ENCODE peak calls at places on chromosomes 12 and 14, in six cellular contexts. Z is thyroid gland, T is AG10803, X is pancreas, K is astrocyte of the cerebellum, H is HCT116. Q is an unnamed sample.

GRCh38 chr12:10288989-10289388 is 18.7 kb upstream of the KLRD1 start:
- DNase-seq in H (no peak), K (no peak), Z (no peak), X (no peak), T (no peak), Q (no peak)

GRCh38 chr12:83040991-83041390 is 354.3 kb downstream of the TMTC2 start:
- DNase-seq in H (no peak), T (no peak), X (no peak), K (no peak), Z (no peak), Q (no peak)

GRCh38 chr12:110287986-110288385 is 6.9 kb downstream of the ATP2A2 start:
- DNase-seq in X (no peak), K (no peak), H (no peak), Z (no peak), T (no peak), Q (no peak)

GRCh38 chr12:50354908-50355307 is 41.5 kb downstream of the FAM186A start:
- DNase-seq in Z (no peak), T (no peak), K (no peak), H (no peak), X (no peak), Q (no peak)

GRCh38 chr14:28765169-28765906 is 1.2 kb upstream of the FOXG1 start:
- DNase-seq in K (no peak), X (no peak), Z (no peak), H (no peak), T (no peak), Q (no peak)

GRCh38 chr12:121388421-121388981 is 11.4 kb upstream of the RNF34 start:
- DNase-seq in X (no peak), H (no peak), K (no peak), T (peak), Z (no peak), Q (peak)

GRCh38 chr12:87304406-87304805 is 724.8 kb downstream of the C12orf50 start:
- DNase-seq in H (no peak), K (no peak), X (no peak), T (no peak), Z (no peak), Q (no peak)

GRCh38 chr14:80202888-80203562 is 8.3 kb downstream of the DIO2 start:
- DNase-seq in K (no peak), T (no peak), H (no peak), Z (no peak), X (no peak), Q (no peak)

GRCh38 chr12:48423200-48423599 is 49.2 kb upstream of the ANP32D start:
- DNase-seq in H (no peak), Z (no peak), X (no peak), T (no peak), K (no peak), Q (no peak)

GRCh38 chr12:121227294-121227693 is 17.4 kb downstream of the P2RX4 start:
- DNase-seq in H (no peak), X (peak), Z (peak), K (no peak), T (no peak), Q (no peak)

GRCh38 chr14:100076630-100077029 is 11.4 kb downstream of the EVL start:
- DNase-seq in H (no peak), Z (no peak), X (no peak), K (no peak), T (peak), Q (peak)

GRCh38 chr12:16670456-16671050 is 64.6 kb upstream of the LMO3 start:
- DNase-seq in Z (no peak), H (no peak), T (peak), K (peak), X (no peak), Q (no peak)

GRCh38 chr14:89024691-89025090 is 200.2 kb downstream of the TTC8 start:
- DNase-seq in X (no peak), T (no peak), H (no peak), K (no peak), Z (no peak), Q (no peak)

GRCh38 chr14:94517641-94518257 is 8.5 kb upstream of the SERPINA12 start:
- DNase-seq in T (no peak), K (peak), X (no peak), Z (no peak), H (no peak), Q (no peak)

GRCh38 chr12:43760396-43760795 is 1.6 kb downstream of the IRAK4 start:
- DNase-seq in H (no peak), X (peak), Z (no peak), T (no peak), K (no peak), Q (no peak)

GRCh38 chr14:64421166-64421565 is 33.0 kb downstream of the MTHFD1 start:
- DNase-seq in H (no peak), Z (no peak), X (no peak), T (peak), K (peak), Q (peak)

DNA sequence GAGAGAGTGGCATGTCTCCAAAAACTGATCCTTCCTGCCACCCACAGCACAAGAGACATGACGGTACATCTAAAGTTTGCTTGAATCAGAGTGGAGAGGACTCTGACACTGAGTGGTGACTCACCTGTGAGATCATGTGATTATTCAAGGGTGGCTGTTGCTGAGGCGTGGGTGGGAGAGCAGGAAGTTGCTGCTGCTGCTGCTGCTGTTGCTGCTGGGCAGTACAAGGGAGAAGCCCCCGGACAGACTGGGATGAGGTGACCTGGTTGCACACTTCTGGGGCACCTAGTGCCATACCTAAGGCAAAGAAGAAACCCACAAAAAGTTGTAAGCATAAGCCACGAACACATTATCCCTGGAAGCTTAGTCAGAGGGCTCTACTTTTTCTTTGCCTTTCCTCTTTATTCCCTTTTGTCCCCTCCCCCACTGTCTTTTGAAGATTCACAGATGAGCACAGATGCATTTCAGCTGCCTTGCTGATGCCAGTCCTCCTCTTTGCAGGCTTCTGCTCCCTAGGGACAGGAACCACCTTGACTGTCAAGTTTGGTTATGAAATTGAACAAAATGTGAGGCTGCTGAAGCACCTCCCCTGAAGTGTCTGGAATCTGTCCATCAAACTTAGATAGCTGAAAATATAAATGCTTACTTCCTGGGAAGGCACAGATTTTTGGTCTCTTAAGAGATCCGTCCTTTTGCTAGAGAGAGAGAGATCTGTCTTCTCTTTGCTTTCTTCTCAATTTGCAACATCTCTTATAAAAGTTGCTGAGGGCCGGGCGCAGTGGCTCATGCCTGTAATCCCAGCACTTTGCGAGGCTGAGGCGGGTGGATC is 29.5 kb upstream of the STAC3 start:
- DNase-seq in H (peak), Z (peak), K (peak), X (peak), T (peak), Q (peak)
- H3K4me3 ChIP-seq in H (peak), Z (no peak), K (no peak), X (no peak), T (no peak), Q (no peak)

GRCh38 chr12:131949431-131950181 is at the start of gene EP400:
- DNase-seq in T (peak), H (peak), Z (peak), X (peak), K (peak), Q (peak)
- TF ChIP-seq CTCF in T (no peak), H (peak), Z (peak), X (peak), K (peak), Q (peak)

DNA sequence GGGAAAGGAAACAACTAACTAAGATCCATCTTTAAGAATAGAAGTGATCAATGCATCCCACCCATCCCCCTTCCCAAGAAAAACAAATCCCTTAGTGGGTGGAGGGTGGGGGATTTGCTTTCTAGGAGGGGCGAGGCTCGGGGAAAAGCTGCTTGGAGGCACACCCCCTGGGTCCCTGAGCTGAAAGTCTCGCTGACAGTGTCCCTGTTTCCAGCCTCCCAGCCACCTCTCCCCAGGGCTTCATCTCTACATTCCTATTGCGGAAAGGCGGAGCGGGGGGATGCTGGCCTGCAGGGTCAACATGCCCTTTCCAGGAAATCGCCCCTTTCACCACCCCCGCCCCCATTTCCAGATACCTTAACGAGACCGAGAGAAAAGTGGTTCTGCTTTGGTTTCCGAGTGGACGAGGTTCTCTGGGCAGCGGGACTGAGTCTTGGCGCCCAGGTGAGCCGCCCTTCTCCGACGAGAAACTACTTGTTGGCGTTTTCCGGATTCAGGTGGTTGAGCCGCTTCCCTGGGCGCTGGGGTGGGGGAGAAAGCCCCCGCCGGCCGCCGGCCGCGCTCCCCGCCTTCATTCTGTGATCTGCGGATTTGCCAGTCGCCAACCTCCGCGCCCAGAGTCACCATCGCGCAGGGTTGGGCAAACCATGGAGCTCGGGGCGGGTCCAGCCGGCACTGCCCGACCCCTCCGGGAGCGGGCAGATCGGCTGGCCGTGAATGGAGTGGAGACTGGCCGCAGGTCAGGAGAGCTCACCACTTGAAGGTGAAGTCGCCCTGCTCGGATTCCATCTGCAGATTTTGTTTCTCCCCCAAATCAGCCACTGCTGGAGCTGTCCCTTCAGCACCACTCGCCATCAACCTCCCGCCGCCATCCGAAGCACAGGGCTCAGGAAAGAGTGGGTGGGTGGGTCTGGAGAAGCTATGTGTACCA is 523 bp downstream of the KCNC2 start:
- DNase-seq in H (no peak), Z (no peak), T (peak), X (peak), K (peak), Q (no peak)
- H3K4me3 ChIP-seq in H (no peak), Z (no peak), T (no peak), X (peak), K (peak), Q (no peak)

GRCh38 chr12:55931317-55931779 is 386 bp downstream of the DGKA start:
- DNase-seq in X (no peak), Z (peak), T (no peak), K (no peak), H (no peak), Q (no peak)
- TF ChIP-seq CTCF in X (no peak), Z (no peak), T (no peak), K (no peak), H (no peak), Q (no peak)

GRCh38 chr12:111434049-111434448 is 28.3 kb downstream of the SH2B3 start:
- DNase-seq in H (no peak), X (no peak), T (no peak), K (no peak), Z (no peak), Q (no peak)
- H3K4me3 ChIP-seq in H (no peak), X (no peak), T (no peak), K (no peak), Z (no peak), Q (no peak)

GRCh38 chr12:65923228-65923627 is 98.9 kb downstream of the HMGA2 start:
- DNase-seq in H (no peak), K (no peak), Z (no peak), T (no peak), X (no peak), Q (no peak)
- TF ChIP-seq CTCF in H (peak), K (no peak), Z (no peak), T (no peak), X (no peak), Q (no peak)

Q was measured in AG09309.